ENCODE peak calls at places on chromosomes 6 and 20, in six cellular contexts. One of them, this sample, is unnamed. For H3K4me1 and H3K36me3, the result is how much of the 10 kb centered on the place peaks cover.

GRCh38 chr20:710762-711120 is 35.1 kb upstream of the SCRT2 start:
- DNase-seq in ovary: no peak
- DNase-seq in OCI-LY7: no peak
- DNase-seq in CD8-positive, alpha-beta T cell: no peak
- DNase-seq in CD8-positive, alpha-beta memory T cell: no peak
- DNase-seq in lung: no peak
- DNase-seq in this sample: no peak

GRCh38 chr6:121730616-121731015 is 295.2 kb downstream of the GJA1 start:
- DNase-seq in OCI-LY7: no peak
- DNase-seq in lung: no peak
- DNase-seq in ovary: no peak
- DNase-seq in CD8-positive, alpha-beta T cell: no peak
- DNase-seq in CD8-positive, alpha-beta memory T cell: no peak
- DNase-seq in this sample: no peak

GRCh38 chr6:22325481-22325880 is 28.6 kb upstream of the PRL start:
- DNase-seq in ovary: no peak
- DNase-seq in CD8-positive, alpha-beta T cell: no peak
- DNase-seq in CD8-positive, alpha-beta memory T cell: no peak
- DNase-seq in OCI-LY7: no peak
- DNase-seq in lung: no peak
- DNase-seq in this sample: no peak

GRCh38 chr6:11163932-11164331 is 52.4 kb upstream of the ERVFRD-1 start:
- DNase-seq in OCI-LY7: no peak
- DNase-seq in lung: peak
- DNase-seq in ovary: no peak
- DNase-seq in CD8-positive, alpha-beta T cell: no peak
- DNase-seq in CD8-positive, alpha-beta memory T cell: no peak
- DNase-seq in this sample: no peak

GRCh38 chr20:15075586-15075985 is 738.2 kb upstream of the FLRT3 start:
- DNase-seq in lung: no peak
- DNase-seq in CD8-positive, alpha-beta memory T cell: no peak
- DNase-seq in CD8-positive, alpha-beta T cell: no peak
- DNase-seq in ovary: no peak
- DNase-seq in OCI-LY7: no peak
- DNase-seq in this sample: no peak

GRCh38 chr6:30100585-30101422 is 12.1 kb downstream of the TRIM31 start:
- DNase-seq in OCI-LY7: no peak
- DNase-seq in CD8-positive, alpha-beta T cell: no peak
- DNase-seq in ovary: peak
- DNase-seq in CD8-positive, alpha-beta memory T cell: peak
- DNase-seq in lung: peak
- DNase-seq in this sample: peak

GRCh38 chr6:31654574-31655348 is 933 bp upstream of the APOM start:
- DNase-seq in CD8-positive, alpha-beta T cell: no peak
- DNase-seq in lung: no peak
- DNase-seq in OCI-LY7: no peak
- DNase-seq in ovary: no peak
- DNase-seq in CD8-positive, alpha-beta memory T cell: no peak
- DNase-seq in this sample: no peak

GRCh38 chr20:48378976-48379670 is 448.7 kb downstream of the PREX1 start:
- DNase-seq in ovary: no peak
- DNase-seq in CD8-positive, alpha-beta memory T cell: no peak
- DNase-seq in lung: no peak
- DNase-seq in OCI-LY7: no peak
- DNase-seq in CD8-positive, alpha-beta T cell: no peak
- DNase-seq in this sample: no peak

GRCh38 chr6:77502966-77503365 is 39.7 kb upstream of the HTR1B start:
- DNase-seq in CD8-positive, alpha-beta T cell: no peak
- DNase-seq in ovary: no peak
- DNase-seq in CD8-positive, alpha-beta memory T cell: no peak
- DNase-seq in lung: no peak
- DNase-seq in OCI-LY7: no peak
- DNase-seq in this sample: no peak

GRCh38 chr6:169456840-169457239 is 203.2 kb upstream of the THBS2 start:
- DNase-seq in CD8-positive, alpha-beta T cell: no peak
- DNase-seq in OCI-LY7: no peak
- DNase-seq in lung: no peak
- DNase-seq in ovary: no peak
- DNase-seq in CD8-positive, alpha-beta memory T cell: no peak
- DNase-seq in this sample: no peak
- H3K4me1 ChIP-seq in CD8-positive, alpha-beta T cell: under half
- H3K4me1 ChIP-seq in OCI-LY7: under half
- H3K4me1 ChIP-seq in lung: under half
- H3K4me1 ChIP-seq in ovary: under half
- H3K4me1 ChIP-seq in CD8-positive, alpha-beta memory T cell: under half
- H3K4me1 ChIP-seq in this sample: under half

GRCh38 chr20:64101731-64102621 is 5.4 kb downstream of the NPBWR2 start:
- DNase-seq in CD8-positive, alpha-beta T cell: peak
- DNase-seq in CD8-positive, alpha-beta memory T cell: peak
- DNase-seq in ovary: no peak
- DNase-seq in lung: no peak
- DNase-seq in OCI-LY7: peak
- DNase-seq in this sample: peak
- H3K4me3 ChIP-seq in CD8-positive, alpha-beta T cell: peak
- H3K4me3 ChIP-seq in CD8-positive, alpha-beta memory T cell: no peak
- H3K4me3 ChIP-seq in ovary: no peak
- H3K4me3 ChIP-seq in lung: no peak
- H3K4me3 ChIP-seq in OCI-LY7: peak
- H3K4me3 ChIP-seq in this sample: peak

DNA sequence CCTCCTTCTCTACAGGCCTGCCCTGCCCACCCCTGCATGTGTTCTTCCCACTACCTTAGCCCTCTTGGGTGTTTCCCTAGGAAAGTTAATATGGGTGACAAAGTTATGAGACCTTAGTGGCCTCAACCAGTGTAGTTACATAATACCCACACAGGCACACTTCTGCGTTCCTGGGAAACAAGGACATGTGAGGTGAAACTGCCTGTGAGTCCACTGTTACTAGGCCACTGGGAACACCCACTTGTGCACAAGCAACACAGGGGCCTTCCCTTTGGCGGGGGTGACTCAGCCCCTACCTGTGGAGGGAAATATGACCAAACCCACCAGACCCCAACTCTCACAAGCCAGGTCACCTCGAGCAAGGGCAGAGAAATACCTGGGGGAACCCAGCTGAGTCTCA is 12.8 kb downstream of the PI16 start:
- DNase-seq in lung: no peak
- DNase-seq in CD8-positive, alpha-beta T cell: no peak
- DNase-seq in ovary: no peak
- DNase-seq in CD8-positive, alpha-beta memory T cell: no peak
- DNase-seq in OCI-LY7: no peak
- DNase-seq in this sample: no peak
- H3K36me3 ChIP-seq in lung: under half
- H3K36me3 ChIP-seq in CD8-positive, alpha-beta T cell: under half
- H3K36me3 ChIP-seq in ovary: under half
- H3K36me3 ChIP-seq in CD8-positive, alpha-beta memory T cell: under half
- H3K36me3 ChIP-seq in OCI-LY7: half or more
- H3K36me3 ChIP-seq in this sample: under half

DNA sequence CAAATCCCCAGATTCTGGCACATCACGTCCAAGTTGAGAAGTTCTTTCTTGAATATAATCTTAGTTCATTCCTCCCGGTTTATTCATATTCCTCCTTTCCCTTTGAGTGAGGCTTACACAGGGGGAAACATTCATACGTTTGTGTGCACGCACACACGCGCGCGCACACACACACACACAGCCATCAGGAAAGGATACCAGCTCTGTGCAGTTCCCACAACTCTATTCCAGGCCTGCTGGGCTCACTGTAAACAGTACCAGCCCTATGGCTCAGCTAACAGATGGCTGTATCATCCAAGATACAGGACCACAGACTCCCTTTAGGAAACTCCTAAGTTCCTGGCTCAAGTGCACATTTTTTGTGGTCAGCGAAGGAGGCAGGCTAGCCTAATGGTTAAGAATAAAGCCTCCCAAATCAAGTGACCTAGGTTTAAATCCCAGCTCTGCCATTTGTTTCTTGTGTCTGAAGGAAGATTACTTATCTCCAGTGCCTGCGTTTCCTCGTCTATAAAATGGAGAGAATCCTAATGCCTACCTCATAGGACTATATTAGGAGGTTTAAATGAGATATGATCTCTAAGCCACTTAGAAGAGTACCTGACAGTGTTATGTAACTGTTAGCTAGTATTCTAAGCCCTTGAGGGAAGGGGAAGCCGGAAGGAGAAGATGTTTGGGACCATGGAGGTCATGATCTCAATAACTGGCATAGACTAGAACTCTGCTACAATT is 3.7 kb upstream of the TAF8 start:
- DNase-seq in OCI-LY7: peak
- DNase-seq in CD8-positive, alpha-beta T cell: no peak
- DNase-seq in ovary: no peak
- DNase-seq in CD8-positive, alpha-beta memory T cell: no peak
- DNase-seq in lung: no peak
- DNase-seq in this sample: no peak
- H3K4me1 ChIP-seq in OCI-LY7: half or more
- H3K4me1 ChIP-seq in CD8-positive, alpha-beta T cell: half or more
- H3K4me1 ChIP-seq in ovary: under half
- H3K4me1 ChIP-seq in CD8-positive, alpha-beta memory T cell: half or more
- H3K4me1 ChIP-seq in lung: under half
- H3K4me1 ChIP-seq in this sample: under half

DNA sequence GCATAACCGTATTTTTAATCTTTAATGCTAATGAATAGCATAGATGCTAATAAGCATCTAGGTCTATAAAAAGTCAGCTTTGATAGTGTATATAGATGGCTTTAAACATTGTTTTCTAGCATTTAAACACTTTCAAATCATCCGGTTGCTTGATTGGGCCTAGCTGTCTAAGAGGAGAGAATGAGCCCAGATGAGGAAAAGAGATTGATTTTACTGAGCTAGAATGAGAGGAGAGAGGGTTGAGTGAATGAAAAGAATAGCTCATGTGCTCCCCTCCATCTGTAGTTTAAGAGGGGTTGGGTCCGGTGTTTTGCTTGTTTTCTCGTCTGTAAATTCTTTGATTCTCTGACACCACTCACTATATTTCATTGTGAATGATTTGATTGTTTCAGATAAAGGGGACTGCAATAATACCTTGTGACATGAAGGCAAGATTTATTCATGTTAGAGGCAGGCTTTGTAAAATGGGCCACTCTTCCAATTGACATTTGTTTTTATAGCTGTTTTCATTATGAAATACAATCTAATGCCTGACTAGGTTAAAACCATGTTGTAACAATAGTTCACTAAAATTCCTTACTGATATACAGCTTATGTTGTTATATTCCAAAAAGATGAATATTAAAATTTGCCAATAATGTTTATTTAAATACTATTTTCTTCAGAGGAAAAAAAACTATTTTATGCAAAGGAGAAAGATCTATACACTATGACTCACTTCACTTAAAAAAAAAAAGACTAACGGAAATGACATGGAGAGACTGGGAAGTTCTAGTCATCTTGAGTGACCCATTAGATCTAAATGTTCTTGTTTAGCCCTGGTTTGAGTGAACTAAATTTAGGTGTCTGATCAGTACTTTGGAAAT is 3.2 kb downstream of the PTPN1 start:
- DNase-seq in CD8-positive, alpha-beta T cell: no peak
- DNase-seq in CD8-positive, alpha-beta memory T cell: no peak
- DNase-seq in OCI-LY7: no peak
- DNase-seq in ovary: no peak
- DNase-seq in lung: no peak
- DNase-seq in this sample: no peak
- H3K4me3 ChIP-seq in CD8-positive, alpha-beta T cell: no peak
- H3K4me3 ChIP-seq in CD8-positive, alpha-beta memory T cell: peak
- H3K4me3 ChIP-seq in OCI-LY7: no peak
- H3K4me3 ChIP-seq in ovary: no peak
- H3K4me3 ChIP-seq in lung: no peak
- H3K4me3 ChIP-seq in this sample: no peak

DNA sequence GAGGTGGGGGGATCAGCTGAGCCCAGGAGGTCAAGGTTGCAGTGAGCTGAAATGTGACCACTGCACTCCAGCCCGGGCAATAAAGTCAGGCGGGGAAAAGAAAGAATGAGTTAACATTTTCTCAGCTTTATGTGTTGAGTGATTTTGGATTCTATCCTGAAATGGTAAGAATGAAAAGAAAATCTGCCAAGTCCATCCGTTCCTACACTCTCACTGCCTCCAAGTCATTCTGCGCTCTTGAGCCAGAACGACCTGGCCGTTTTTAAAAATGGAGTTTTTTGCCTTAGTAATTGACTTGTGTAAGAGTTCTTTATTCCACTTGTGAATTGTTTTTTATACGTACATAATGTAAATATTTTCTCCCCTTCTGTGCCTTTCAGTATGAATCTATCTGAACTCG is 28.7 kb downstream of the DNAJC5 start:
- DNase-seq in lung: no peak
- DNase-seq in ovary: no peak
- DNase-seq in OCI-LY7: no peak
- DNase-seq in CD8-positive, alpha-beta memory T cell: no peak
- DNase-seq in CD8-positive, alpha-beta T cell: no peak
- DNase-seq in this sample: no peak
- H3K36me3 ChIP-seq in lung: under half
- H3K36me3 ChIP-seq in ovary: under half
- H3K36me3 ChIP-seq in OCI-LY7: under half
- H3K36me3 ChIP-seq in CD8-positive, alpha-beta memory T cell: under half
- H3K36me3 ChIP-seq in CD8-positive, alpha-beta T cell: under half
- H3K36me3 ChIP-seq in this sample: half or more

GRCh38 chr6:24898607-24899133 is 37.1 kb downstream of the RIPOR2 start:
- DNase-seq in CD8-positive, alpha-beta memory T cell: no peak
- DNase-seq in lung: no peak
- DNase-seq in ovary: no peak
- DNase-seq in CD8-positive, alpha-beta T cell: no peak
- DNase-seq in OCI-LY7: no peak
- DNase-seq in this sample: no peak
- H3K4me1 ChIP-seq in CD8-positive, alpha-beta memory T cell: half or more
- H3K4me1 ChIP-seq in lung: under half
- H3K4me1 ChIP-seq in ovary: under half
- H3K4me1 ChIP-seq in CD8-positive, alpha-beta T cell: half or more
- H3K4me1 ChIP-seq in OCI-LY7: half or more
- H3K4me1 ChIP-seq in this sample: under half

DNA sequence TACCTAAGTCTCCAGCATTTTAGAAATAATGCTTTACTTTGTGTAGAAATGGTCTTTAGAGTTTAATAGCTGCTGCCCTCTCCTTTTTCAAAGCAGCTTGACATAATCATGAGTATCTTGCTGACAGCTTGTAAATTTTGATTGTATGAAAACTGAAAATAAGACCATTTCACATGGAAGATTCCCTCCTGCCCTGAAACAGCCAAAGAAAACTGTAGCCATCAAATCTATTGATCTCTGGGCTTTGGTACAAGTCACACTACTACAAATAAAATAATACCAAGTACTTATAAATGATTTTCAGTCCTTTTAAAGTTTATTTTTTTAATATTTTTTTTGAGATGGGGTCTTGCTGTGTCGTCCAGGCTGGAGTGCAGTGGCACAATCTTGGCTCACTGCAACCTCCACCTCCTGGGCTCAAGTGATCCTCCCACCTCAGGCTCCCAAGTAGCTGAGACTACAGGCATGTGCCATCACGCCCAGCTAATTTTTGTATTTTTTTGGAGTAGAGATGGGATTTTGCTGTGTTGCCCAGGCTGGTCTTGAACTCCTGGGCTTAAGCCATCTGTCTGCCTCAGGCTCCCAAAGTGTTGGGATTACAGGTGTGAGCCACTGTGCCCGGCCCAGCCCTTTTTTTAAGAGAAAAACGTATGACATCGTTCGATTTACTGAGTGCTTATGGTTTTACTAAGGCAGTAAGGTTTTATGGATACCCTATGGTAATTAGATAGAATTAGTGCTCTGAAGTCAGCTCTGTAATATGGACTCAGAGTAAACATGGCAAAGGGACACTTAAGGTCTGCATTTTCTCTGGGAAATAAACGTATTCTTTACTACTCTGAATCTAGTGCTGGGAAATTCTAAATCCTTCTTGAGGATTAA is 7.0 kb downstream of the PTPN1 start:
- DNase-seq in OCI-LY7: no peak
- DNase-seq in lung: no peak
- DNase-seq in ovary: no peak
- DNase-seq in CD8-positive, alpha-beta T cell: no peak
- DNase-seq in CD8-positive, alpha-beta memory T cell: no peak
- DNase-seq in this sample: no peak
- H3K4me3 ChIP-seq in OCI-LY7: no peak
- H3K4me3 ChIP-seq in lung: no peak
- H3K4me3 ChIP-seq in ovary: no peak
- H3K4me3 ChIP-seq in CD8-positive, alpha-beta T cell: peak
- H3K4me3 ChIP-seq in CD8-positive, alpha-beta memory T cell: peak
- H3K4me3 ChIP-seq in this sample: no peak